ENCODE peak calls at places on chromosome 13, in nine cellular contexts. I is right atrium auricular region; X is heart right ventricle; R is colonic mucosa; F is osteoblast; O is PC-9; A is IMR-90; G is mucosa of descending colon; S is CD4-positive, alpha-beta T cell. U is an unnamed sample.

GRCh38 chr13:23644527-23644926 is 74.3 kb downstream of the TNFRSF19 start:
- DNase-seq in R (no peak), X (no peak), S (no peak), A (peak; percentile 86), O (no peak), F (no peak), I (no peak), G (no peak), U (no peak)

GRCh38 chr13:75864718-75865117 is 228.6 kb downstream of the LMO7 start:
- DNase-seq in I (no peak), S (no peak), F (no peak), X (no peak), G (no peak), R (no peak), O (no peak), A (peak; percentile 93), U (no peak)

GRCh38 chr13:42926555-42926954 is 65.5 kb downstream of the EPSTI1 start:
- DNase-seq in F (no peak), O (no peak), A (no peak), R (no peak), S (no peak), G (no peak), I (no peak), X (no peak), U (no peak)

GRCh38 chr13:32530841-32531253 is 7.7 kb downstream of the N4BP2L2 start:
- DNase-seq in F (peak; percentile 64), X (no peak), O (no peak), G (peak; percentile 46), R (peak; percentile 22), S (no peak), A (peak; percentile 83), I (no peak), U (peak; percentile 33)

GRCh38 chr13:37914781-37915391 is 45.3 kb upstream of the TRPC4 start:
- DNase-seq in F (no peak), S (no peak), R (no peak), A (peak; percentile 11), O (no peak), I (no peak), G (no peak), X (no peak), U (no peak)

GRCh38 chr13:22173605-22174004 is 502.7 kb downstream of the FGF9 start:
- DNase-seq in I (no peak), O (no peak), G (no peak), A (peak; percentile 90), F (no peak), R (no peak), S (no peak), X (no peak), U (no peak)

GRCh38 chr13:111470933-111471332 is 150.5 kb downstream of the TEX29 start:
- DNase-seq in R (no peak), A (no peak), S (no peak), F (peak; percentile 44), G (no peak), I (no peak), X (no peak), O (no peak), U (no peak)

GRCh38 chr13:31638577-31638976 is 100.7 kb upstream of the RXFP2 start:
- DNase-seq in G (no peak), R (no peak), A (peak; percentile 65), F (peak; percentile 91), X (no peak), O (no peak), I (no peak), S (no peak), U (no peak)

GRCh38 chr13:48831248-48831647 is 144.5 kb upstream of the FNDC3A start:
- DNase-seq in O (no peak), F (no peak), I (no peak), S (no peak), A (peak; percentile 31), G (no peak), R (no peak), X (no peak), U (no peak)
- H3K9me3 ChIP-seq in O (no peaks in the 10 kb centered on the region), F (no peaks in the 10 kb centered on the region), I (no peaks in the 10 kb centered on the region), S (peaks cover 13% of the 10 kb centered on the region), A (peaks cover 10% of the 10 kb centered on the region), G (peaks cover 7% of the 10 kb centered on the region), R (no peaks in the 10 kb centered on the region), X (peaks cover 46% of the 10 kb centered on the region), U (peaks cover 9% of the 10 kb centered on the region)

DNA sequence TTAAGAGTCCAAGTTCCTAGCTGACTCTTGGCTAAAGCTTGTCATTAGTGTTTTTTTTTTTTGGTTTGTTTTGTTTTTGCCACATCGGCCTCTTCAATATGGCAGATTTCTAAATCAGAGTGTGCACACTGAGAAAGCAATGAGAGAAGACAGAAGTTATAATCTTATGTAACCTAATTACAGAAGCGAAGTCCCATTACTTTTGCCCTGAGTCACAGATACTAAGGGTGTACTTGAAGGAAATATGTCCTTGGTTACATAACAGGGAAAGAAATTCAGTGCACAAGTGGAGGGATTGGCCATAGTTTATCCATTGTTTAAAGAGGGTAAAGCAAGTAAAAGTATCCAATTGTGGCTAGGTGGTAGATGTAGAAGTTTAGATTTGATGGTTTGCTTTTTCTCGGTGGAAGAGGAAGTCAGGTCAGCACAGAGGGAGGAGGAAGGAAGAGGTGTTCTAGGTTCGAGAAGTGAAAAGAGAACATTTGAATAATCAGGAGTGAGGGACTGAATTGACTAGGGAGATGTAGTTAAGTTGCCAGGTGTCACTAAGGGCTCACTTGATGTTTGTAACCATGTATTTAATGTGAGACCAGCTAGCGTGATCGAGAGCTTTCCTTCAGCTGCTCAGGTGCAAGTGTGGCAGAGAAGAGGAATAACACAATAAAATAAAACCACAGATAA is 12.2 kb downstream of the GTF2F2 start:
- DNase-seq in F (no peak), I (no peak), O (no peak), A (no peak), S (no peak), G (no peak), X (no peak), R (no peak), U (no peak)
- H3K9me3 ChIP-seq in F (no peaks in the 10 kb centered on the region), I (no peaks in the 10 kb centered on the region), O (no peaks in the 10 kb centered on the region), A (peaks cover 3% of the 10 kb centered on the region), S (peaks cover 7% of the 10 kb centered on the region), G (peaks cover 6% of the 10 kb centered on the region), X (peaks cover 24% of the 10 kb centered on the region), R (no peaks in the 10 kb centered on the region), U (peaks cover 14% of the 10 kb centered on the region)

DNA sequence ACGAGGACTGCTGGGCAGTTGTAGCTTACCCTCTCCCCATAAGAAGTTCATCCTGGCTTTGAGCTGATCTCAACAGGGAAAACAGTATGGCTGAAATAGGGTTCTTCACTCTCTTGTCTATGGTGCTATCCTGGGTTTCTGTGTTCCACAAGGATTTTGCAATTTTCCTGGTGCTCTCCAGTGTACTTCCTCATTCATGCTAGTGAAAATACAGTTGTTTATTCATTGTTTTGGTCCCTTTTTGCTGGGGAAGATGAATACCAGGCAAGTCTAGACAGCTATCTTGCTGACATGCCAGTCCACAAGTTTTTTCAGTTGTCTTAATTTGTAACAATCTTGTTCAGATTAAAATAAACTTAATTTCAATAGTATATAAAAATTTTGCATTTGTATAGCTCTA is 306.5 kb downstream of the DLEU7 start:
- DNase-seq in X (no peak), F (no peak), R (no peak), I (no peak), A (no peak), S (no peak), G (no peak), O (no peak), U (no peak)
- H3K9me3 ChIP-seq in X (peaks cover 54% of the 10 kb centered on the region), F (no peaks in the 10 kb centered on the region), R (no peaks in the 10 kb centered on the region), I (no peaks in the 10 kb centered on the region), A (no peaks in the 10 kb centered on the region), S (peaks cover 30% of the 10 kb centered on the region), G (peaks cover 17% of the 10 kb centered on the region), O (peaks cover 15% of the 10 kb centered on the region), U (peaks cover 16% of the 10 kb centered on the region)

GRCh38 chr13:41148421-41149283 is 16.1 kb upstream of the KBTBD6 start:
- DNase-seq in A (no peak), O (no peak), I (no peak), F (no peak), X (no peak), S (no peak), G (no peak), R (no peak), U (no peak)
- H3K9me3 ChIP-seq in A (peaks cover 45% of the 10 kb centered on the region), O (peaks cover 9% of the 10 kb centered on the region), I (no peaks in the 10 kb centered on the region), F (peaks cover 9% of the 10 kb centered on the region), X (peaks cover 58% of the 10 kb centered on the region), S (peaks cover 58% of the 10 kb centered on the region), G (peaks cover 56% of the 10 kb centered on the region), R (peaks cover 9% of the 10 kb centered on the region), U (peaks cover 51% of the 10 kb centered on the region)

DNA sequence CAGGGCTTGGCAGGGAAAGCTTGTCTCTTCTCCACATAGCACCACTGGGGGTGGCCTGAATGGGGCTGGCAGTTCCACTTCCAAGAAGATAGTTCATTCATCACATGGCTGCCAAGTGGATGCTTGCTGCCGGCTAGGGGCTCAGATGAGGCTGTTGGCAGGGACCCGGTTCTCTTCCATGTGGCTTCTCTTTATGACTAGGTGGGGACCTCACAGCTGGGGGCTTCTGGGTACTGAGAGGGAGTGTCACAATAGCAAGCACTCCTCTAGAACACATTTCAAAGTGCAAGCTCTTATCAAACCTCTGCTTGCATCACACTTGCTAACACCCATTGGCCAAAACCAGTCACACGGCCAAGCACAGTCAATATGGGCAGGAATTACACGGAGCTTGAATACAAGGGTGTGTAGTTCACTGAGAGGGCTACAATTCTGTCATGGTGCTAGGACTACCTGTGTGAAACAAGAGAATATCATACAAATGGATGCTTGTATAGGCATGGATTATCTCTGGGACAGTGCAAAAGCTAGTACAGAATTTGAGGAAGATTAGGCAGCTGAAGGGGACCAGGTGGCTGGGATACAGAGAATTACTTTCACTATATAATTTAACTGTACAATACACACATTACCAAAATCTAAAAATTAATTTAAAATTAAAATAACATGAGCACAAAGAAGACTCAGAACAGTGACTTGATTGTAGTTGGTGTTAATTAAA is 32.3 kb downstream of the ATP7B start:
- DNase-seq in X (no peak), G (peak; percentile 63), F (no peak), S (no peak), R (peak; percentile 62), A (no peak), I (no peak), O (no peak), U (no peak)
- H3K9me3 ChIP-seq in X (no peaks in the 10 kb centered on the region), G (no peaks in the 10 kb centered on the region), F (no peaks in the 10 kb centered on the region), S (no peaks in the 10 kb centered on the region), R (no peaks in the 10 kb centered on the region), A (no peaks in the 10 kb centered on the region), I (no peaks in the 10 kb centered on the region), O (no peaks in the 10 kb centered on the region), U (no peaks in the 10 kb centered on the region)

GRCh38 chr13:54879036-54879435 is 1850.4 kb downstream of the OLFM4 start:
- DNase-seq in A (no peak), G (no peak), R (no peak), I (no peak), O (no peak), X (no peak), S (no peak), F (no peak), U (no peak)

GRCh38 chr13:54875111-54875510 is 1846.5 kb downstream of the OLFM4 start:
- DNase-seq in O (no peak), X (no peak), S (no peak), F (no peak), G (no peak), I (no peak), A (no peak), R (no peak), U (no peak)
- H3K9me3 ChIP-seq in O (peaks cover 3% of the 10 kb centered on the region), X (no peaks in the 10 kb centered on the region), S (no peaks in the 10 kb centered on the region), F (no peaks in the 10 kb centered on the region), G (peaks cover 19% of the 10 kb centered on the region), I (no peaks in the 10 kb centered on the region), A (peaks cover 2% of the 10 kb centered on the region), R (no peaks in the 10 kb centered on the region), U (no peaks in the 10 kb centered on the region)

GRCh38 chr13:77379508-77379907 is 52.6 kb upstream of the MYCBP2 start:
- DNase-seq in O (no peak), X (no peak), G (no peak), A (no peak), S (no peak), I (no peak), F (no peak), R (no peak), U (no peak)
- H3K9me3 ChIP-seq in O (no peaks in the 10 kb centered on the region), X (no peaks in the 10 kb centered on the region), G (no peaks in the 10 kb centered on the region), A (no peaks in the 10 kb centered on the region), S (no peaks in the 10 kb centered on the region), I (no peaks in the 10 kb centered on the region), F (no peaks in the 10 kb centered on the region), R (no peaks in the 10 kb centered on the region), U (no peaks in the 10 kb centered on the region)

U was measured in tibial nerve.